ENCODE peak calls at places on chromosome 1, in four cellular contexts. S, A, V and N are unnamed samples. For H3K4me1, the result is how much of the 10 kb centered on the place peaks cover.

GRCh38 chr1:10196991-10197390 is 13.4 kb upstream of the KIF1B start:
- DNase-seq in V (no peak), S (no peak), A (no peak), N (no peak)

GRCh38 chr1:208569181-208569580 is 325.0 kb upstream of the PLXNA2 start:
- DNase-seq in S (no peak), V (no peak), A (no peak), N (no peak)

GRCh38 chr1:211247921-211248320 is 11.2 kb upstream of the RCOR3 start:
- DNase-seq in A (no peak), S (peak), V (no peak), N (no peak)

GRCh38 chr1:180358649-180359048 is 128.6 kb downstream of the LHX4 start:
- DNase-seq in A (no peak), S (peak), V (no peak), N (no peak)

GRCh38 chr1:109391161-109391556 is 6.6 kb downstream of the SORT1 start:
- DNase-seq in S (no peak), A (no peak), V (no peak), N (no peak)

GRCh38 chr1:55021965-55022546 is 17.3 kb upstream of the PCSK9 start:
- DNase-seq in V (peak), A (peak), S (peak), N (peak)

GRCh38 chr1:9321986-9322715 is 29.5 kb downstream of the SPSB1 start:
- DNase-seq in A (no peak), V (no peak), S (no peak), N (no peak)

GRCh38 chr1:92461364-92462097 is 25.2 kb downstream of the GFI1 start:
- DNase-seq in S (no peak), V (peak), A (no peak), N (no peak)

GRCh38 chr1:24897263-24898151 is 32.6 kb downstream of the RUNX3 start:
- DNase-seq in A (peak), V (no peak), S (no peak), N (no peak)

GRCh38 chr1:161185282-161185682 is 8.0 kb upstream of the B4GALT3 start:
- DNase-seq in S (no peak), V (peak), A (no peak), N (peak)

GRCh38 chr1:79497193-79497773 is 490.8 kb upstream of the ADGRL4 start:
- DNase-seq in A (no peak), V (peak), S (peak), N (no peak)

GRCh38 chr1:19646366-19646765 is 2.3 kb downstream of the NBL1 start:
- DNase-seq in S (no peak), V (no peak), A (no peak), N (no peak)

DNA sequence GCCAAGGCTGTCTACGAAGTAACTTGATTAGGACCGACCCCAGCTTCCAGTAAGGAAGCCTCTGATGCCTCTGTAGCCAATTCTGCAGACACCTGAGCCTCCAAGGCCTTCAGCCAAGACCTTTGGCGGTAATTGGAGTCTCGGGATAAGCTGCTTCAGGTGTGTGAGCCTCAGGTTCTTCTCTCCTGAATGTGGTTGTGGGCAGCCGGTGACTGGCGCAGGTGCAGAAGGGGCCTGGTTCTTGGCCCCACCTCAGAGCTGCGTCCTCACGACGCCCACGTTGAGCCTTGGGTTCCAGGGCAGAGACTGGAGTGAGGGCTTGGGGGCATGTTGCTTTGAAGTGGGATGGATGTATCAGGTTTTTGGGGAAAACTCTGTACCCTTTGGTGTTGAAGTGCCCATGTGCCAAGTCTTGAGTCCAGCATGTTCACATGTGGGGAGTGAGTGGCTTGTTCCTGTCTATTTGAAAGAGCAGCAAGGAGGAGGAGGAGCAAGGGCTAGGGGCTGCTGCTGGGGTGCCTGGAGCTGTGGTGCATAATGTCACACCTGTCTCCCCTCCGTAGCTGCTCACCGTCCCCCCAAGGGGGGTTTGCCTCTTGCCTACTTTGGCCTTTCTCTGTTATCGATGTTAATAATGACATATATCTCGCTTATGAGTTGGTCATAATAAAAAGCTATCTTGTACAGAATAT is 1.4 kb downstream of the PSEN2 start:
- DNase-seq in S (no peak), A (no peak), V (no peak), N (no peak)
- H3K4me3 ChIP-seq in S (no peak), A (peak), V (peak), N (no peak)

GRCh38 chr1:63319069-63320023 is 3.0 kb upstream of the FOXD3 start:
- DNase-seq in V (no peak), A (no peak), S (no peak), N (peak)

GRCh38 chr1:63321788-63322247 is 549 bp upstream of the FOXD3 start:
- DNase-seq in A (no peak), V (no peak), S (no peak), N (peak)

GRCh38 chr1:63321061-63321787 is 1.1 kb upstream of the FOXD3 start:
- DNase-seq in S (no peak), A (no peak), V (no peak), N (peak)

GRCh38 chr1:63318255-63319068 is 3.9 kb upstream of the FOXD3 start:
- DNase-seq in A (no peak), V (no peak), S (no peak), N (peak)

DNA sequence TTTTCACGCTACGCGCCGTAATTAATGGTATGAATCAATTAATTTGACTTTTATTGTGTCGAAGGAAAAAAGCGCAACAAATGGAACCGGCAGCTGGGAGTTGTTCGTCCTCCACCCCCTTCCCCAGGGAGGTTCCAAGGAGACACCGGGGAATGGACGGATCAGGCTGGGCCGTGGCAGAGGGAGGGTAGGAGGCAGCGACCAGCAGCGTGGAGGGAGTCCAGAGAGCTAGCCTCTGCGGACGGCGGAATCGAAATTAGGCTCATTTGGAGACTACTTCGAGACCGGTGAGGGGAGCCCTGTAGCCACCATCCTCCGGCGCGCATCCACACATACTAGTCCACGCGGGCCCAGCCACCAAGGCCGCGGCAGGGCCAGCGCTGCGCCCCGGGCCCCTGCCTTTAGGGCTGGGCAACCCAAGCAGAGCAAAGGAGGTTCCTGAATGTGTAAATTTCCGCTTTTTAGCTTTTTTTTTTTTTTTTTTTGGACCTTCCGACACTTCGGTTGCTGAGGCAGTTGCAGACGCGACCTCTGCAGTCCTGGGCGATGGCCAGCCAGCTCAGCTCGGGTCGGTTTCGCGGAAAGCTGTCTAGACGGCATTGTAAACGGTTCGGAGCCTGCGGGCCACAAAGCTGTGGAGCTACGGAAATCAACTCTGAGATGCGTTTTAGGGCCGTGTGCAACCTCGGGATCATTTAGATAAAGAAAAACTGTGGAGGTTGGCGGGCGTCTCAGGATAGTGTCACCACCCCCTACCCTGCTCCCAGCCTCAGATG is 2.2 kb upstream of the FOXD3 start:
- DNase-seq in S (no peak), V (no peak), A (no peak), N (no peak)
- H3K4me1 ChIP-seq in S (under half), V (under half), A (under half), N (under half)

DNA sequence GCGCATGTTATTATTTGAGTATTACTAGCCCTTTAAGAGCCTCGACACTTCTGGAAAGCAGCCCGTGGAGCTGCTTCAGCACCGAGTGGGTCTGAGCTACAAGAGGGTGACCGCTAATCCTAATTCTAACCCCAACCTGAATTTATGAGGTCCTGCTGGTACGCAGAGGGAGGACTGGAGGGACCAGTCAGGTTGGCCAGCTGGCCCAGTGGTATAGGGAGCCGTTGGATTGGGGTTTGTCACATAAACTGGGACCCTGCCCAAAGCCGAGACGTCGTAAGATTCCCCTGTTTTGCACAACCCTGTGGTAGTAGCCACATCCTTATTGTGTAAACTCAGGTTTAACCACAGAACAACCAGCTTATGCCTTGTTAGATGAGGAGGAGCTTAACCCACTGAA is 60.8 kb upstream of the F3 start:
- DNase-seq in A (no peak), V (peak), S (no peak), N (no peak)
- H3K4me3 ChIP-seq in A (no peak), V (no peak), S (no peak), N (no peak)

DNA sequence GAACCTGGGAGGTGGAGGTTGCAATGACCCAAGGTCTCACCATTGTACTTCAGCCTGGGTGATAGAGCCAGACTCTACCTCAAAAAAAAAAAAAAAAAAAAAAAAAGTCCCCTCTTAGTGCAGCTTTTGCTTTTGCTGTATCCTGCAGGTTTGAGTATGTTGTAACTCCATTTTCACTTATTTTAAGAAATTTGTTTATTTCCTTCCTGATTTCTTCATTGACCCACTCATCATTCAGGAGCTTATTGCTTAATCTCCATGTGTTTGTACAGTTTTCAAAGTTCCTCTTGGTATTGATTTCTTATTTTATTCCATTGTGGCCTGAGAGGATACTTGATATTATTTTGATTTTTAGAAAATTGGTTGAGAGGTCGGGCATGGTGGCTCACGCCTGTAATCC is 50.9 kb upstream of the AK4 start:
- DNase-seq in V (no peak), A (no peak), S (no peak), N (no peak)
- H3K4me1 ChIP-seq in V (under half), A (under half), S (under half), N (under half)

GRCh38 chr1:203026666-203027663 is 674 bp downstream of the PPFIA4 start:
- DNase-seq in S (no peak), A (no peak), V (no peak), N (no peak)
- H3K4me3 ChIP-seq in S (peak), A (peak), V (peak), N (peak)

GRCh38 chr1:110645962-110646735 is 28.6 kb downstream of the KCNA3 start:
- DNase-seq in S (no peak), V (no peak), A (no peak), N (no peak)
- H3K4me1 ChIP-seq in S (under half), V (under half), A (under half), N (half or more)

GRCh38 chr1:110526189-110526588 is 7.2 kb upstream of the KCNA10 start:
- DNase-seq in A (no peak), V (no peak), S (no peak), N (no peak)

GRCh38 chr1:110529011-110529410 is 10.0 kb upstream of the KCNA10 start:
- DNase-seq in V (no peak), A (no peak), S (no peak), N (no peak)

GRCh38 chr1:110523011-110523410 is 4.0 kb upstream of the KCNA10 start:
- DNase-seq in S (no peak), V (no peak), A (no peak), N (no peak)

GRCh38 chr1:110525250-110525597 is 6.2 kb upstream of the KCNA10 start:
- DNase-seq in V (no peak), A (no peak), S (no peak), N (no peak)

GRCh38 chr1:110524311-110525249 is 5.6 kb upstream of the KCNA10 start:
- DNase-seq in S (peak), V (peak), A (no peak), N (peak)
- H3K4me3 ChIP-seq in S (no peak), V (peak), A (no peak), N (no peak)

GRCh38 chr1:206895837-206896242 is 1.4 kb upstream of the IL24 start:
- DNase-seq in V (no peak), A (no peak), S (no peak), N (no peak)

GRCh38 chr1:206896261-206896660 is 982 bp upstream of the IL24 start:
- DNase-seq in V (no peak), A (no peak), S (no peak), N (no peak)

GRCh38 chr1:206893380-206893779 is 3.9 kb upstream of the IL24 start:
- DNase-seq in V (no peak), S (no peak), A (no peak), N (no peak)

GRCh38 chr1:206897175-206897574 is at the start of gene IL24:
- DNase-seq in V (no peak), S (no peak), A (no peak), N (no peak)

GRCh38 chr1:206895320-206895719 is 1.9 kb upstream of the IL24 start:
- DNase-seq in S (no peak), V (no peak), A (no peak), N (no peak)
- H3K4me1 ChIP-seq in S (under half), V (under half), A (under half), N (under half)